ENCODE peak calls at places on chromosomes 5 and 9, in seven cellular contexts. N, C, Z, V, T, U and R are unnamed samples. For H3K4me1, the result is how much of the 10 kb centered on the place peaks cover.

GRCh38 chr9:136489731-136490130 is 6.9 kb upstream of the SEC16A start:
- DNase-seq in V (no peak), C (no peak), T (no peak), Z (no peak), N (no peak), U (no peak), R (no peak)

GRCh38 chr5:170387775-170388174 is 1.4 kb downstream of the KCNMB1 start:
- DNase-seq in N (no peak), Z (no peak), T (no peak), C (no peak), V (no peak), U (no peak), R (no peak)

GRCh38 chr5:87094347-87094746 is 173.3 kb upstream of the RASA1 start:
- DNase-seq in N (no peak), C (no peak), Z (no peak), U (no peak), V (no peak), T (no peak), R (no peak)

GRCh38 chr5:53464722-53465121 is 15.7 kb upstream of the FST start:
- DNase-seq in U (no peak), T (no peak), N (no peak), Z (no peak), V (no peak), C (no peak), R (no peak)

GRCh38 chr5:126947146-126948010 is 83.0 kb downstream of the MARCHF3 start:
- DNase-seq in N (no peak), C (peak), V (no peak), T (peak), Z (no peak), U (no peak), R (no peak)

GRCh38 chr5:157390179-157390923 is 69.7 kb upstream of the NIPAL4 start:
- DNase-seq in Z (peak), N (peak), C (no peak), U (no peak), T (no peak), V (no peak), R (peak)

GRCh38 chr5:3602713-3603502 is 7.3 kb downstream of the IRX1 start:
- DNase-seq in Z (no peak), V (no peak), C (peak), N (no peak), T (peak), U (peak), R (peak)

GRCh38 chr9:82513242-82513750 is 524.7 kb downstream of the SPATA31D1 start:
- DNase-seq in C (no peak), U (no peak), N (no peak), V (no peak), Z (peak), T (no peak), R (no peak)

GRCh38 chr9:23123048-23123632 is 676.5 kb downstream of the DMRTA1 start:
- DNase-seq in N (peak), T (peak), U (no peak), C (no peak), V (peak), Z (peak), R (no peak)

GRCh38 chr5:102711525-102712240 is 43.4 kb upstream of the PAM start:
- DNase-seq in N (no peak), U (no peak), V (no peak), C (no peak), T (no peak), Z (peak), R (no peak)

GRCh38 chr5:165201364-165202143 is 1696.1 kb downstream of the MAT2B start:
- DNase-seq in Z (peak), U (no peak), T (no peak), C (no peak), V (no peak), N (no peak), R (no peak)

GRCh38 chr9:110578896-110579752 is at the start of gene SVEP1:
- DNase-seq in T (peak), N (peak), C (peak), U (peak), Z (peak), V (no peak), R (peak)

GRCh38 chr5:83377131-83377865 is 94.2 kb upstream of the VCAN start:
- DNase-seq in V (no peak), C (no peak), Z (peak), U (no peak), N (no peak), T (no peak), R (no peak)

GRCh38 chr5:61019642-61020041 is 74.6 kb downstream of the NDUFAF2 start:
- DNase-seq in N (no peak), C (no peak), V (no peak), U (no peak), T (no peak), Z (no peak), R (no peak)

GRCh38 chr5:73693573-73694061 is 67.6 kb downstream of the ARHGEF28 start:
- DNase-seq in V (peak), N (peak), U (no peak), Z (peak), T (peak), C (peak), R (peak)

GRCh38 chr9:13568446-13568845 is 289.0 kb upstream of the MPDZ start:
- DNase-seq in U (no peak), C (no peak), N (no peak), Z (no peak), V (no peak), T (no peak), R (no peak)

GRCh38 chr9:27421567-27421966 is 102.5 kb upstream of the IFNK start:
- DNase-seq in T (no peak), U (no peak), C (no peak), Z (no peak), N (no peak), V (no peak), R (no peak)

GRCh38 chr5:177370488-177371119 is 12.9 kb downstream of the RGS14 start:
- DNase-seq in V (peak), N (peak), U (peak), C (peak), T (peak), Z (peak), R (peak)

GRCh38 chr5:5523066-5523505 is 100.6 kb downstream of the ICE1 start:
- DNase-seq in N (peak), T (no peak), V (peak), Z (peak), C (no peak), U (no peak), R (peak)

GRCh38 chr5:120366047-120366446 is 98.1 kb upstream of the PRR16 start:
- DNase-seq in U (no peak), T (no peak), C (no peak), Z (peak), N (no peak), V (no peak), R (no peak)

GRCh38 chr5:111733571-111733970 is 23.4 kb downstream of the NREP start:
- DNase-seq in T (no peak), U (no peak), C (no peak), V (no peak), N (no peak), Z (no peak), R (no peak)

GRCh38 chr5:134041570-134042411 is 37.0 kb upstream of the VDAC1 start:
- DNase-seq in V (no peak), Z (no peak), N (no peak), C (no peak), U (no peak), T (no peak), R (no peak)
- H3K4me1 ChIP-seq in V (under half), Z (under half), N (under half), C (under half), U (under half), T (under half), R (under half)

DNA sequence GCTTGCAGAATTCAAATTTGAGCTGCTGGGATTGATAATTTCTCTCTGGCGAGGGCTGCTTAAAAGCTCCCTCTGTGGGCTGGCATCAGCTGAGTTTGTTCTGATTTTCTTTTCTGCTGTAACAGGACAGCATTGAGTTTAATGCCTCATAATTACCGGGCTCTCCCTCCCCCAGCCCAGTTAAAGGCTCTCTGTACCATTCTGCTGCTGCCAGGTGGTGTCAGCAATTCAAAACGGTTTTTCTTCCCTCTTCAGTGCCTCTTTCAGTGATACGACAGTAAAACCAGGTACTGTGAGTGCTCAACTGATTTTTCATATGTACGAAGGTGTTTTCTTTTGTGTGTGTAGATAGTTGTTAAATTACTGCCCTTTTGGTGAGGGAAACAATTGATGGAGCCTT is 509.3 kb upstream of the CTNND2 start:
- DNase-seq in Z (no peak), V (no peak), N (no peak), C (no peak), U (no peak), T (no peak), R (no peak)
- TF ChIP-seq CTCF in Z (no peak), V (no peak), N (no peak), C (no peak), U (no peak), T (no peak), R (no peak)

GRCh38 chr9:131402738-131403492 is 9.0 kb downstream of the PRRC2B start:
- DNase-seq in U (peak), C (peak), Z (peak), V (peak), N (peak), T (peak), R (peak)
- H3K4me1 ChIP-seq in U (half or more), C (half or more), Z (under half), V (half or more), N (half or more), T (half or more), R (half or more)

DNA sequence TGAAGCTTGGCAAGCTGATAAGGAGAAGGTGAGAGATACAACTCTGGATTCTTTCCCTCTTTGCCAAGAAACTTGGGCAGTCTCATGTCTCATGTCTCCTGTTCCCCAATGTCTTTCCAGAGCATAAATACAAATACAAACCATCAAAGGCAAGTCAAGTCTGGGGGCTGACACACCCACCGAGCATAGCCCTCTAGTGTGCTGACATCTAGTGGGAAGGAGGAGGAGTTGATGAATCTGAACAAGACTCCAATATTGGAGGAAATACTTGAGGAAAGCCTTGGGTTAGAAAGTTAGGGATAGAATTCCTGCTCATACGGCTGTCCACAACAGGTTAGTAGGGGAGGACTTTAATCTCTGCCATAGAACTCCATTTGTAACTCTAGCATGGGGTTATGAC is 8.6 kb downstream of the MLANA start:
- DNase-seq in V (peak), C (no peak), U (no peak), Z (no peak), T (no peak), N (peak), R (no peak)
- TF ChIP-seq CTCF in V (peak), C (no peak), U (no peak), Z (no peak), T (no peak), N (peak), R (no peak)

GRCh38 chr9:133890583-133890982 is 101.5 kb downstream of the VAV2 start:
- DNase-seq in C (no peak), V (no peak), U (no peak), Z (no peak), N (no peak), T (no peak), R (no peak)
- H3K4me1 ChIP-seq in C (under half), V (under half), U (under half), Z (under half), N (under half), T (under half), R (under half)

DNA sequence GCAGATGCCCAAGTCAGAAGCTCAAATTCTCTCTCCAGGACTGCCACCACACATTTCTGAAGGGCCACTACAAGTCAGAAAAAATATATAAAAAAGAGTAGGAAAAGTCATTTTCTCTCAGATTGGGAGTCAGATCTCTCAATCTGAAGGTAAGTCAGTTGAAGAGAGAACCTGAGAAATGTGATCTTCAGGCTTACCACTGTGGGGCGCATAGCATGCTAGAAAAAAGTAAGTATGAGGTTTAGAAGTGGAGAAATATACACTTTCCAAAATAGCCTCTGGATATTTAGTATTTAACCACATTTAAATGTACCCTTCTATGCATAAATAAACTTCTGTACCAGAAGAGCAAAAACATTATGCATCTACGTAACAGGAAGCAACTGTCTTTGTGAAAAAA is 800.7 kb upstream of the CTNND2 start:
- DNase-seq in V (no peak), N (no peak), T (no peak), Z (no peak), C (no peak), U (no peak), R (no peak)
- TF ChIP-seq CTCF in V (peak), N (no peak), T (no peak), Z (no peak), C (no peak), U (no peak), R (no peak)

GRCh38 chr9:122337561-122337939 is 33.3 kb upstream of the PTGS1 start:
- DNase-seq in V (no peak), U (no peak), C (no peak), Z (no peak), T (no peak), N (no peak), R (no peak)

GRCh38 chr9:122338989-122339388 is 31.8 kb upstream of the PTGS1 start:
- DNase-seq in Z (no peak), U (no peak), V (no peak), T (no peak), C (no peak), N (no peak), R (no peak)

GRCh38 chr9:122338536-122338935 is 32.3 kb upstream of the PTGS1 start:
- DNase-seq in V (no peak), U (no peak), T (no peak), N (no peak), Z (no peak), C (no peak), R (no peak)

GRCh38 chr9:122340161-122340560 is 30.7 kb upstream of the PTGS1 start:
- DNase-seq in N (no peak), Z (no peak), C (no peak), T (no peak), V (no peak), U (no peak), R (no peak)

GRCh38 chr9:122339579-122339978 is 31.2 kb upstream of the PTGS1 start:
- DNase-seq in T (no peak), U (no peak), N (no peak), C (no peak), V (no peak), Z (no peak), R (no peak)
- H3K4me1 ChIP-seq in T (under half), U (under half), N (under half), C (under half), V (under half), Z (under half), R (under half)

GRCh38 chr5:179221196-179221876 is 123.9 kb downstream of the ADAMTS2 start:
- DNase-seq in U (peak), T (no peak), N (no peak), Z (no peak), C (no peak), V (no peak), R (peak)
- TF ChIP-seq CTCF in U (no peak), T (no peak), N (no peak), Z (no peak), C (no peak), V (no peak), R (no peak)

GRCh38 chr9:93132946-93133640 is 958 bp downstream of the NINJ1 start:
- DNase-seq in Z (no peak), U (no peak), T (peak), V (no peak), C (peak), N (no peak), R (peak)
- H3K4me1 ChIP-seq in Z (under half), U (half or more), T (half or more), V (under half), C (under half), N (under half), R (under half)